ENCODE peak calls at places on chromosomes 11 and 22, in six cellular contexts. C is progenitor cell of endocrine pancreas, G is HCT116, M is psoas muscle, U is AG04450, K is GM10248. Z is an unnamed sample.
A peak's percentile ranks its signal among the peaks of the same experiment; 100 is the strongest.

GRCh38 chr11:72568861-72569260 is 105.4 kb downstream of the PDE2A start:
- DNase-seq in U (no peak), K (no peak), M (no peak), G (no peak), C (no peak), Z (no peak)

GRCh38 chr11:3920148-3920852 is 64.8 kb downstream of the STIM1 start:
- DNase-seq in U (no peak), K (no peak), G (peak; percentile 44), C (no peak), M (peak; percentile 65), Z (no peak)

GRCh38 chr11:46555269-46556054 is 38.4 kb downstream of the AMBRA1 start:
- DNase-seq in G (no peak), C (no peak), K (no peak), U (no peak), M (no peak), Z (no peak)

GRCh38 chr11:128926000-128926399 is 16.7 kb downstream of the TP53AIP1 start:
- DNase-seq in M (no peak), C (no peak), U (no peak), G (no peak), K (no peak), Z (no peak)

GRCh38 chr22:25404556-25404922 is 159.9 kb upstream of the GRK3 start:
- DNase-seq in U (no peak), M (no peak), K (peak; percentile 21), C (no peak), G (no peak), Z (peak; percentile 42)

GRCh38 chr22:27139935-27140493 is 482.6 kb downstream of the MIAT start:
- DNase-seq in C (no peak), M (no peak), G (no peak), K (no peak), U (no peak), Z (no peak)

GRCh38 chr11:44340656-44341055 is 30.7 kb upstream of the ALX4 start:
- DNase-seq in G (no peak), C (no peak), M (no peak), U (no peak), K (no peak), Z (no peak)

GRCh38 chr11:2107521-2107920 is 31.7 kb downstream of the IGF2 start:
- DNase-seq in C (no peak), G (no peak), K (no peak), U (no peak), M (peak; percentile 15), Z (no peak)

GRCh38 chr11:121595717-121596156 is 143.0 kb upstream of the SORL1-AS1 start:
- DNase-seq in C (no peak), K (no peak), M (no peak), U (peak; percentile 98), G (peak; percentile 27), Z (no peak)

GRCh38 chr11:3983101-3983500 is 111.5 kb upstream of the RRM1 start:
- DNase-seq in G (no peak), M (no peak), U (no peak), K (no peak), C (no peak), Z (no peak)

GRCh38 chr22:17085277-17086091 is 684 bp downstream of the IL17RA start:
- DNase-seq in C (no peak), K (no peak), M (peak; percentile 65), G (no peak), U (no peak), Z (no peak)

GRCh38 chr22:37731804-37732471 is 35.1 kb downstream of the TRIOBP start:
- DNase-seq in M (no peak), G (no peak), U (no peak), K (peak; percentile 54), C (no peak), Z (no peak)
- TF ChIP-seq CTCF in M (no peak), G (no peak), U (peak; percentile 23), K (no peak), C (peak; percentile 44), Z (no peak)

GRCh38 chr11:65652511-65653228 is 10.0 kb downstream of the RELA start:
- DNase-seq in G (peak; percentile 71), U (peak; percentile 89), C (peak; percentile 84), K (peak; percentile 99), M (peak; percentile 97), Z (peak; percentile 93)
- TF ChIP-seq CTCF in G (no peak), U (no peak), C (no peak), K (no peak), M (no peak), Z (no peak)

DNA sequence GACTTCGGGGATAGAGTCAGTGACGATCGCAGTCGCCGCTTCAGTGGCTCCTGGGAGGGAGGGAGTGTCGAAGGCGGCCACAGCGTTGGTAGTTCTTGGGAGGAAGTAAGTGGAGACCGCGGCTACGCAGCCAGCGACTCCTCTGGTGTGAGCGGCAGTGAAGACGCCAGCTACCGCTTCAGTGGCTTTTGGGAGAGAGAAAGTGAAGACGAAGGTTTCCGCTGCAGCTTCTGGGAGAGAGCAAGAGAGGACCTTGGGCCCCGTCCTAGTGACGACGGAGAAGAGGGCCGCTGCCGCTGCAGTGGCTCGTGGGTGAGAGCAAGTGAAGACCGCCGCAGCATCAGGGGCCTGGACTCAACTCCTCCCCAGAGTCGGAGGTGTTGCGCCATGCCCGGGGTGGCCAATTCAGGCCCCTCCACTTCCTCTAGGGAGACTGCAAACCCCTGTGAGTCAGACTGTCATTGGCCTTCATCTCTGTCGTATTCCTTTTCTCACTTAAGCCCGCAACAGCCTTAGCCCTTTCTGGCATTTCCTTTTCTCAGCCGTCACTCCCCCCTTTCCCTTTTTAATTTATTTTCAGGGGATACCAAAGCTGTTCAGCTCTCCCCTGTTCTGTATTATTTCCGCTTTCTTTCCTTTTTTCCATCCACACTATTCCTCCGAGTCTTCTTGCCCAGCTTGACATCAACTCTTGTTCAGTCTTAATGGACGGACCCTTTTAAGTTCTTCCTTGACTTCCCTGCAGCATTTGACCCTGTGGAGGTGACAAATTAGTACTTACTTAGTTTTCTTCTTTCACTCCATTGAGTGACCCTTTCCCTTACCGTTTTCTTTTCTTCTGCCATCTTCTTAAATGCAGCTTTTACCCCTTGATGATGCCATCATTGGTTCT is 1.0 kb downstream of the ANKRD42 start:
- DNase-seq in K (peak; percentile 65), C (peak; percentile 15), G (no peak), M (peak; percentile 88), U (no peak), Z (peak; percentile 64)
- TF ChIP-seq CTCF in K (no peak), C (no peak), G (no peak), M (no peak), U (peak; percentile 10), Z (no peak)

GRCh38 chr22:20804650-20805049 is 30.7 kb downstream of the SERPIND1 start:
- DNase-seq in C (no peak), K (no peak), M (no peak), U (no peak), G (no peak), Z (no peak)

GRCh38 chr22:20802452-20802851 is 28.5 kb downstream of the SERPIND1 start:
- DNase-seq in C (no peak), M (no peak), G (no peak), K (no peak), U (no peak), Z (no peak)

GRCh38 chr22:20805972-20806471 is 32.1 kb downstream of the SERPIND1 start:
- DNase-seq in U (no peak), M (no peak), K (no peak), G (no peak), C (no peak), Z (no peak)

GRCh38 chr22:20802922-20803553 is 29.1 kb downstream of the SERPIND1 start:
- DNase-seq in M (no peak), G (no peak), K (no peak), C (no peak), U (no peak), Z (no peak)

DNA sequence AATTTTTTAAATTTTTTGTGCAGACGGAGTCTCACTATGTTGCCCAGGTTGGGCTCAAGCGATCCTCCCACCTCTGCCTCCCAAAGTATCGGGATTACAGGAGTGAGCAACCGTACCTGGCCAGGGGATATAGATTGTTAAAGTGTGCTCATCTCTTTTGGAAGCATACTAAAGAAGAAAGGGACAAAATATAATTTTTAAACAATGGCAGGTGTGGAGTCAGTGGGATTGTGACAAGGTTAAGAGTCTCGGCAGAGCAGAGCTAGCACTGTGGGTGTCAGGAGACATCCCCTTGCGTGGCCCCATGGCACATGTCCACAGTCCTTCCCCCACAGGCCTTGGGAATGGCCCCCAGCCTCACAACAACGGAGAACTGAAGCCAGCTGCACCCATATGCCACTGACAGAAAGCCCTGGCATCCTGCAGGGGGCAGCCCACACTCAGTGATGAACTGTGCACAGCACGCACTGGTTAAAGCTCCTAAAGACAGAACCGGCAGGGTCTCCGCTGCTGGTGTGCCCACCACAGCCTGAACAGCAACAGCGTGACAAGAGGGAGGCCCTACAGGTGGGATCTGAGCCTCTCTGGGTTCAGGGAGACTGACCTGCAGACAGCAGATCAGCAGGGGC is 29.9 kb downstream of the SERPIND1 start:
- DNase-seq in M (no peak), U (peak; percentile 16), G (peak; percentile 3), C (peak; percentile 27), K (peak; percentile 38), Z (peak; percentile 49)
- TF ChIP-seq CTCF in M (peak; percentile 23), U (peak; percentile 79), G (peak; percentile 30), C (peak; percentile 59), K (peak; percentile 49), Z (peak; percentile 55)

Z was measured in nephron progenitor cell.